ENCODE peak calls at places on chromosome 3, in seven cellular contexts. P is ureter, F is EH, C is body of pancreas, M is hippocampal formation, B is A172, N is T1000. D is an unnamed sample.

GRCh38 chr3:112640333-112640863 is 545 bp downstream of the CCDC80 start:
- DNase-seq in P (no peak), F (peak), C (no peak), M (no peak), B (peak), N (peak), D (peak)

GRCh38 chr3:121165397-121165837 is 257.4 kb downstream of the STXBP5L start:
- DNase-seq in P (no peak), F (no peak), C (no peak), M (no peak), B (peak), N (no peak), D (no peak)

GRCh38 chr3:133570139-133570936 is 3.1 kb upstream of the CDV3 start:
- DNase-seq in P (no peak), F (peak), C (peak), M (no peak), B (peak), N (no peak), D (no peak)

GRCh38 chr3:177758131-177758530 is 560.8 kb upstream of the TBL1XR1 start:
- DNase-seq in P (no peak), F (no peak), C (no peak), M (no peak), B (no peak), N (no peak), D (no peak)

GRCh38 chr3:188241072-188241471 is 87.1 kb downstream of the LPP start:
- DNase-seq in P (no peak), F (no peak), C (peak), M (peak), B (no peak), N (no peak), D (no peak)

GRCh38 chr3:113441051-113441770 is at the start of gene CFAP44:
- DNase-seq in P (peak), F (peak), C (peak), M (peak), B (no peak), N (peak), D (no peak)

GRCh38 chr3:159866201-159866746 is 122.4 kb upstream of the IL12A start:
- DNase-seq in P (no peak), F (peak), C (no peak), M (no peak), B (no peak), N (no peak), D (no peak)

GRCh38 chr3:82038536-82038935 is 277.1 kb upstream of the GBE1 start:
- DNase-seq in P (no peak), F (no peak), C (no peak), M (no peak), B (no peak), N (no peak), D (no peak)

GRCh38 chr3:66885326-66886000 is 112.6 kb upstream of the KBTBD8 start:
- DNase-seq in P (no peak), F (peak), C (peak), M (no peak), B (peak), N (no peak), D (no peak)

GRCh38 chr3:156674046-156674910 is at the start of gene TIPARP:
- DNase-seq in P (peak), F (peak), C (peak), M (peak), B (peak), N (peak), D (peak)

GRCh38 chr3:73529280-73530029 is 95.3 kb downstream of the PDZRN3 start:
- DNase-seq in P (no peak), F (no peak), C (peak), M (no peak), B (no peak), N (no peak), D (no peak)

GRCh38 chr3:11260460-11260859 is 11.7 kb upstream of the ATG7 start:
- DNase-seq in P (no peak), F (no peak), C (no peak), M (no peak), B (no peak), N (no peak), D (no peak)